ENCODE peak calls at places on chromosomes 2 and 18, in four cellular contexts. K, J, M and P are unnamed samples.

GRCh38 chr2:85999131-85999831 is 106.4 kb downstream of the POLR1A start:
- DNase-seq in M (no peak), K (no peak), J (no peak), P (no peak)

GRCh38 chr2:96113367-96113677 is 3.0 kb downstream of the ADRA2B start:
- DNase-seq in K (peak; percentile 39), M (no peak), J (no peak), P (peak; percentile 53)

GRCh38 chr2:238843476-238843875 is 4.4 kb upstream of the TWIST2 start:
- DNase-seq in J (no peak), K (no peak), M (no peak), P (no peak)

GRCh38 chr2:7467782-7468447 is 550.7 kb downstream of the RNF144A start:
- DNase-seq in K (no peak), M (no peak), J (no peak), P (no peak)

GRCh38 chr2:64700133-64700809 is 46.6 kb upstream of the SERTAD2 start:
- DNase-seq in J (no peak), K (no peak), M (no peak), P (no peak)

GRCh38 chr2:237314198-237314597 is 99.8 kb downstream of the COL6A3 start:
- DNase-seq in K (no peak), M (no peak), J (no peak), P (no peak)

GRCh38 chr18:62264984-62265383 is 60.1 kb upstream of the TNFRSF11A start:
- DNase-seq in J (no peak), M (no peak), K (no peak), P (no peak)

GRCh38 chr2:99187011-99187410 is 6.0 kb downstream of the MRPL30 start:
- DNase-seq in K (no peak), J (no peak), M (no peak), P (no peak)

GRCh38 chr2:239049421-239050251 is 201.8 kb downstream of the TWIST2 start:
- DNase-seq in M (no peak), J (no peak), K (no peak), P (peak; percentile 53)

GRCh38 chr2:23385748-23386421 is 906 bp downstream of the KLHL29 start:
- DNase-seq in J (peak; percentile 21), M (no peak), K (no peak), P (no peak)
- H3K27me3 ChIP-seq in J (peaks cover 56% of the 10 kb centered on the region), M (peaks cover 33% of the 10 kb centered on the region), K (peaks cover 23% of the 10 kb centered on the region), P (peaks cover 8% of the 10 kb centered on the region)

GRCh38 chr2:176117162-176117822 is 714 bp downstream of the HOXD10 start:
- DNase-seq in K (no peak), M (no peak), J (no peak), P (no peak)
- H3K27me3 ChIP-seq in K (peaks cover 100% of the 10 kb centered on the region), M (peaks cover 99% of the 10 kb centered on the region), J (peaks cover 100% of the 10 kb centered on the region), P (peaks cover 100% of the 10 kb centered on the region)

DNA sequence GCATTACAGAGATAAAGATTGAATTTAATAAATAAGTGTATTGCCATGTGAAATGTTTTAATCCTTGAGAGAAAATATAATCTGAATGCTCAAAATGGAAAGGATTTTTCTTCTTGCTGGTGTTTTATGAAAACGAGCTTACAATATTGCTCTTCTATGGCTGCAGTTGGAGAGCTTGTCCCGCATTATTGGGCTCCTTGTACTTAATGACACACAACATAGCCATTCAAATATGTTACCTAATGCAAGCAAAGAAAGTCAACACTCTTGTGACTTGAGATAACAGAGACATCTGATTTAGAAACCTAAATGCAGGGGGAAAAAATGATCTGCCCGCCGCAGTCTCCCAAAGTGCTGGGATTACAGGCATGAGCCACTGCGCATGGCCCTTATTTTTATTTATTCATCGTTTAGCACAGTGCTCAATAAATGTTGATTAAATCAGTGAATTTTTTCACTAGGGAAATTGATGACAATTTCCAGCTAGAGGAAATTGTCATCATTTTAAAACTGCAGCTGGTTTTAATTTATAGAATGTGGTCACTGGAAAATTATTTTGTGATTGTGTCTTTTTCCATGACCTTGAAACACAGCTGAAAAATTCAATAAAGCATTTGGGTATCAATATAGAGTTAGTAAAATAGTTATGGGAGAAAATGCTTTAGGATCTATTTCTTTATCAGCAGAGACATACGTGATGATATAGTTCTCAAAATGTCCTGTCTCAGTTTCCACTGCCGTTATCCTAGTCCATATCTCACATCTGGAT is 2.4 kb upstream of the PRKD3 start:
- DNase-seq in J (no peak), K (no peak), M (no peak), P (no peak)
- H3K27me3 ChIP-seq in J (no peaks in the 10 kb centered on the region), K (no peaks in the 10 kb centered on the region), M (peaks cover 7% of the 10 kb centered on the region), P (no peaks in the 10 kb centered on the region)

GRCh38 chr18:24731158-24731557 is 270.7 kb downstream of the HRH4 start:
- DNase-seq in M (no peak), J (no peak), K (no peak), P (no peak)

GRCh38 chr18:24725644-24726043 is 265.2 kb downstream of the HRH4 start:
- DNase-seq in J (no peak), K (no peak), M (no peak), P (no peak)

GRCh38 chr18:24731981-24732380 is 271.5 kb downstream of the HRH4 start:
- DNase-seq in J (no peak), K (no peak), M (no peak), P (no peak)

GRCh38 chr18:24726727-24727539 is 266.5 kb downstream of the HRH4 start:
- DNase-seq in K (no peak), M (peak; percentile 36), J (peak; percentile 61), P (peak; percentile 52)

DNA sequence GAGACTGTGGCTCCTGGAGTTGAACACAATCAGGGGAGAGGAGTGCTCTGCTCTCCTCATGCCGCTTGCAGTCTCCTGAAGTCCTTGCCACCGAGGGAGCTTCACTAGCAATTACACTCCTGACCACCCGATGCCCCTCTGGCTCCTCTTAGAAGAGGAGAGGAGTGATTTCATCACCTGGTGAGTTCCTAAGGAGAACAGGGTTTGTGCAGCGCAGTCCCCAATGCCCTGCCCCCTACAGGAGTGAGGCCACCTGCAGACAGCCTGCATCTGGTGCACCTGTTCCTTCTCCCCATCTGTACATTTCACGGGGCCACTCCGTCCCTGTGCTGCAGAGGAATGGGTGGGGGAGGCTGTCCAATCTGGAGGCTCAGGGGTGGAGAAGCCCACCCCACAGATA is 267.2 kb downstream of the HRH4 start:
- DNase-seq in M (no peak), J (no peak), K (no peak), P (no peak)
- H3K27me3 ChIP-seq in M (peaks cover 5% of the 10 kb centered on the region), J (no peaks in the 10 kb centered on the region), K (no peaks in the 10 kb centered on the region), P (no peaks in the 10 kb centered on the region)